ENCODE peak calls at places on chromosome 10, in seven cellular contexts. W is heart right ventricle; T is DMS153; M is HCT116; J is activated CD4-positive, alpha-beta T cell treated with anti-CD3 and anti-CD28 coated beads, Interleukin-2, amount 10 ng/mL, durations not matched to agents 7 days and 5 days; E is adrenal gland; U is activated CD8-positive, alpha-beta memory T cell treated with anti-CD3 and anti-CD28 coated beads for 24 hours. D is an unnamed sample.

GRCh38 chr10:90930971-90931841 is 10.3 kb upstream of the ANKRD1 start:
- DNase-seq in T (no peak), U (no peak), W (peak; percentile 63), M (no peak), E (peak; percentile 24), J (no peak), D (peak; percentile 53)

GRCh38 chr10:36647540-36647939 is 477.9 kb upstream of the ANKRD30A start:
- DNase-seq in M (no peak), T (no peak), J (no peak), W (no peak), E (no peak), U (no peak), D (no peak)

GRCh38 chr10:87094373-87095240 is at the start of the genes GLUD1 and SHLD2:
- DNase-seq in W (peak; percentile 91), E (peak; percentile 94), M (peak; percentile 87), U (peak; percentile 94), J (peak; percentile 91), T (peak; percentile 79), D (peak; percentile 89)

GRCh38 chr10:7161484-7162283 is 249.2 kb downstream of the SFMBT2 start:
- DNase-seq in J (no peak), W (peak; percentile 23), E (peak; percentile 19), T (no peak), U (no peak), M (no peak), D (no peak)

GRCh38 chr10:132838346-132838970 is 52.5 kb upstream of the NKX6-2 start:
- DNase-seq in M (no peak), W (no peak), U (no peak), T (no peak), E (no peak), J (no peak), D (no peak)

GRCh38 chr10:79069325-79070090 is 742 bp downstream of the ZMIZ1 start:
- DNase-seq in M (no peak), T (no peak), E (peak; percentile 67), J (peak; percentile 64), U (peak; percentile 77), W (peak; percentile 67), D (no peak)

GRCh38 chr10:13560597-13560996 is 26.2 kb upstream of the PRPF18 start:
- DNase-seq in T (no peak), M (no peak), U (no peak), W (no peak), E (no peak), J (no peak), D (peak; percentile 30)

GRCh38 chr10:130020651-130021372 is 56.7 kb upstream of the EBF3 start:
- DNase-seq in T (no peak), M (no peak), U (peak; percentile 47), W (peak; percentile 3), E (no peak), J (no peak), D (no peak)

GRCh38 chr10:6778992-6779701 is 199.1 kb upstream of the PRKCQ start:
- DNase-seq in J (no peak), W (peak; percentile 12), U (no peak), T (no peak), E (peak; percentile 3), M (peak; percentile 91), D (peak; percentile 77)

GRCh38 chr10:28089467-28089866 is 90.6 kb upstream of the ODAD2 start:
- DNase-seq in T (no peak), M (peak; percentile 91), J (no peak), W (no peak), E (no peak), U (no peak), D (no peak)